ENCODE peak calls at places on chromosomes 3 and 15, in ten cellular contexts. One of them, this sample, is unnamed.

GRCh38 chr3:175431396-175431795 is 572.3 kb downstream of the NAALADL2 start:
- DNase-seq in colonic mucosa: peak
- DNase-seq in HFF-Myc: no peak
- DNase-seq in mucosa of descending colon: peak
- DNase-seq in tibial artery: no peak
- DNase-seq in bronchial epithelial cell: no peak
- DNase-seq in fibroblast of pulmonary artery: peak
- DNase-seq in astrocyte of the spinal cord: peak
- DNase-seq in fibroblast of villous mesenchyme: peak
- DNase-seq in GM13977: no peak
- DNase-seq in this sample: no peak

GRCh38 chr3:78728406-78729145 is 1039.2 kb downstream of the ROBO1 start:
- DNase-seq in mucosa of descending colon: peak
- DNase-seq in colonic mucosa: peak
- DNase-seq in HFF-Myc: peak
- DNase-seq in tibial artery: peak
- DNase-seq in bronchial epithelial cell: peak
- DNase-seq in astrocyte of the spinal cord: peak
- DNase-seq in GM13977: no peak
- DNase-seq in fibroblast of pulmonary artery: peak
- DNase-seq in fibroblast of villous mesenchyme: peak
- DNase-seq in this sample: no peak

GRCh38 chr3:78497025-78497424 is 1270.8 kb downstream of the ROBO1 start:
- DNase-seq in fibroblast of pulmonary artery: no peak
- DNase-seq in HFF-Myc: no peak
- DNase-seq in GM13977: no peak
- DNase-seq in bronchial epithelial cell: no peak
- DNase-seq in fibroblast of villous mesenchyme: no peak
- DNase-seq in tibial artery: no peak
- DNase-seq in astrocyte of the spinal cord: no peak
- DNase-seq in colonic mucosa: no peak
- DNase-seq in mucosa of descending colon: no peak
- DNase-seq in this sample: no peak

GRCh38 chr3:31981206-31982181 is at the start of the genes OSBPL10 and ZNF860:
- DNase-seq in HFF-Myc: peak
- DNase-seq in bronchial epithelial cell: peak
- DNase-seq in tibial artery: peak
- DNase-seq in GM13977: peak
- DNase-seq in colonic mucosa: peak
- DNase-seq in fibroblast of pulmonary artery: peak
- DNase-seq in fibroblast of villous mesenchyme: peak
- DNase-seq in astrocyte of the spinal cord: peak
- DNase-seq in mucosa of descending colon: peak
- DNase-seq in this sample: peak

GRCh38 chr15:68524753-68525584 is 53.8 kb upstream of the CORO2B start:
- DNase-seq in astrocyte of the spinal cord: peak
- DNase-seq in colonic mucosa: no peak
- DNase-seq in bronchial epithelial cell: no peak
- DNase-seq in tibial artery: no peak
- DNase-seq in fibroblast of villous mesenchyme: peak
- DNase-seq in mucosa of descending colon: no peak
- DNase-seq in HFF-Myc: no peak
- DNase-seq in GM13977: no peak
- DNase-seq in fibroblast of pulmonary artery: peak
- DNase-seq in this sample: no peak

GRCh38 chr3:3665546-3665945 is 133.7 kb upstream of the LRRN1 start:
- DNase-seq in astrocyte of the spinal cord: peak
- DNase-seq in fibroblast of pulmonary artery: no peak
- DNase-seq in mucosa of descending colon: no peak
- DNase-seq in HFF-Myc: no peak
- DNase-seq in GM13977: no peak
- DNase-seq in tibial artery: no peak
- DNase-seq in fibroblast of villous mesenchyme: no peak
- DNase-seq in bronchial epithelial cell: peak
- DNase-seq in colonic mucosa: no peak
- DNase-seq in this sample: no peak

GRCh38 chr3:24300949-24301348 is 193.7 kb downstream of the THRB start:
- DNase-seq in astrocyte of the spinal cord: no peak
- DNase-seq in bronchial epithelial cell: no peak
- DNase-seq in HFF-Myc: no peak
- DNase-seq in GM13977: no peak
- DNase-seq in fibroblast of pulmonary artery: no peak
- DNase-seq in mucosa of descending colon: no peak
- DNase-seq in fibroblast of villous mesenchyme: no peak
- DNase-seq in colonic mucosa: no peak
- DNase-seq in tibial artery: no peak
- DNase-seq in this sample: no peak

GRCh38 chr3:53023072-53023823 is 22.6 kb downstream of the SFMBT1 start:
- DNase-seq in mucosa of descending colon: no peak
- DNase-seq in tibial artery: no peak
- DNase-seq in astrocyte of the spinal cord: no peak
- DNase-seq in GM13977: no peak
- DNase-seq in fibroblast of villous mesenchyme: peak
- DNase-seq in HFF-Myc: no peak
- DNase-seq in bronchial epithelial cell: no peak
- DNase-seq in fibroblast of pulmonary artery: no peak
- DNase-seq in colonic mucosa: no peak
- DNase-seq in this sample: no peak

GRCh38 chr3:156819842-156820686 is 6.1 kb upstream of the LEKR1 start:
- DNase-seq in tibial artery: no peak
- DNase-seq in fibroblast of pulmonary artery: no peak
- DNase-seq in astrocyte of the spinal cord: peak
- DNase-seq in colonic mucosa: no peak
- DNase-seq in GM13977: no peak
- DNase-seq in bronchial epithelial cell: no peak
- DNase-seq in HFF-Myc: no peak
- DNase-seq in fibroblast of villous mesenchyme: peak
- DNase-seq in mucosa of descending colon: no peak
- DNase-seq in this sample: no peak

GRCh38 chr3:133274477-133274876 is 125.4 kb upstream of the BFSP2 start:
- DNase-seq in fibroblast of pulmonary artery: no peak
- DNase-seq in bronchial epithelial cell: no peak
- DNase-seq in colonic mucosa: no peak
- DNase-seq in mucosa of descending colon: no peak
- DNase-seq in fibroblast of villous mesenchyme: no peak
- DNase-seq in astrocyte of the spinal cord: no peak
- DNase-seq in HFF-Myc: no peak
- DNase-seq in GM13977: no peak
- DNase-seq in tibial artery: no peak
- DNase-seq in this sample: no peak
- TF ChIP-seq CTCF in fibroblast of pulmonary artery: no peak
- TF ChIP-seq CTCF in bronchial epithelial cell: no peak
- TF ChIP-seq CTCF in colonic mucosa: no peak
- TF ChIP-seq CTCF in mucosa of descending colon: no peak
- TF ChIP-seq CTCF in fibroblast of villous mesenchyme: no peak
- TF ChIP-seq CTCF in astrocyte of the spinal cord: no peak
- TF ChIP-seq CTCF in HFF-Myc: no peak
- TF ChIP-seq CTCF in GM13977: peak
- TF ChIP-seq CTCF in tibial artery: no peak
- TF ChIP-seq CTCF in this sample: no peak

DNA sequence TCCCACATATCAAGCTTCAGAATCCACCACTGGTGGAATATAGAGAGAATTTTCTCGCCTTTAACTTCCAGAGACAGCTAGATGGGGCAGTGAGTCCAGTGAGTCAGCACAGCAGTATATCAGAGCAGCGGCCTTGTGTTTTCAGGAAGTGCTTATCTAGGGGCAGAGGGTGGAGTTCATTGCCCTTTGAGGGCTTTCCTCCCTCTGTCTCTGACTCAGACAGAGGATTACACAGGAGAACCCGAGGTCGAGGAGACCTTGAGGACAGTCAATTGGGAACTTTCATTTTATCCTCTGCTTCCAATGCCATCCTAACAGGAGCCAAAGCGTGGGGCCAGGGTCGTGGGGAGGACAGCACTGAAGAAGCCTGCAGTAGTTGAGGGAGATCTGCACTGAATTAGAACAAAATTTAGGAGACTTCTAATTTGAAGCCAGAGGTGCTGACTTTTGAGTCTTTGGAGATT is 109.6 kb upstream of the UMPS start:
- DNase-seq in mucosa of descending colon: peak
- DNase-seq in GM13977: peak
- DNase-seq in colonic mucosa: peak
- DNase-seq in astrocyte of the spinal cord: no peak
- DNase-seq in tibial artery: peak
- DNase-seq in fibroblast of villous mesenchyme: peak
- DNase-seq in fibroblast of pulmonary artery: peak
- DNase-seq in HFF-Myc: no peak
- DNase-seq in bronchial epithelial cell: peak
- DNase-seq in this sample: peak
- TF ChIP-seq CTCF in mucosa of descending colon: no peak
- TF ChIP-seq CTCF in GM13977: peak
- TF ChIP-seq CTCF in colonic mucosa: peak
- TF ChIP-seq CTCF in astrocyte of the spinal cord: no peak
- TF ChIP-seq CTCF in tibial artery: no peak
- TF ChIP-seq CTCF in fibroblast of villous mesenchyme: peak
- TF ChIP-seq CTCF in fibroblast of pulmonary artery: peak
- TF ChIP-seq CTCF in HFF-Myc: no peak
- TF ChIP-seq CTCF in bronchial epithelial cell: no peak
- TF ChIP-seq CTCF in this sample: peak

GRCh38 chr3:10026084-10026890 is at the start of gene FANCD2:
- DNase-seq in fibroblast of pulmonary artery: peak
- DNase-seq in colonic mucosa: peak
- DNase-seq in mucosa of descending colon: peak
- DNase-seq in fibroblast of villous mesenchyme: peak
- DNase-seq in tibial artery: peak
- DNase-seq in HFF-Myc: no peak
- DNase-seq in astrocyte of the spinal cord: peak
- DNase-seq in bronchial epithelial cell: peak
- DNase-seq in GM13977: peak
- DNase-seq in this sample: peak
- TF ChIP-seq CTCF in fibroblast of pulmonary artery: no peak
- TF ChIP-seq CTCF in colonic mucosa: no peak
- TF ChIP-seq CTCF in mucosa of descending colon: no peak
- TF ChIP-seq CTCF in fibroblast of villous mesenchyme: no peak
- TF ChIP-seq CTCF in tibial artery: peak
- TF ChIP-seq CTCF in HFF-Myc: no peak
- TF ChIP-seq CTCF in astrocyte of the spinal cord: no peak
- TF ChIP-seq CTCF in bronchial epithelial cell: no peak
- TF ChIP-seq CTCF in GM13977: no peak
- TF ChIP-seq CTCF in this sample: no peak

GRCh38 chr3:185936814-185937688 is 763 bp downstream of the TRA2B start:
- DNase-seq in mucosa of descending colon: peak
- DNase-seq in astrocyte of the spinal cord: peak
- DNase-seq in fibroblast of villous mesenchyme: peak
- DNase-seq in bronchial epithelial cell: peak
- DNase-seq in HFF-Myc: peak
- DNase-seq in GM13977: peak
- DNase-seq in tibial artery: peak
- DNase-seq in fibroblast of pulmonary artery: peak
- DNase-seq in colonic mucosa: peak
- DNase-seq in this sample: peak

GRCh38 chr3:185934726-185935464 is 2.9 kb downstream of the TRA2B start:
- DNase-seq in HFF-Myc: no peak
- DNase-seq in GM13977: no peak
- DNase-seq in colonic mucosa: no peak
- DNase-seq in bronchial epithelial cell: no peak
- DNase-seq in mucosa of descending colon: no peak
- DNase-seq in fibroblast of pulmonary artery: no peak
- DNase-seq in fibroblast of villous mesenchyme: peak
- DNase-seq in tibial artery: no peak
- DNase-seq in astrocyte of the spinal cord: no peak
- DNase-seq in this sample: no peak

GRCh38 chr3:185935465-185936263 is 2.1 kb downstream of the TRA2B start:
- DNase-seq in HFF-Myc: no peak
- DNase-seq in GM13977: no peak
- DNase-seq in fibroblast of villous mesenchyme: peak
- DNase-seq in mucosa of descending colon: peak
- DNase-seq in colonic mucosa: peak
- DNase-seq in astrocyte of the spinal cord: no peak
- DNase-seq in bronchial epithelial cell: no peak
- DNase-seq in tibial artery: no peak
- DNase-seq in fibroblast of pulmonary artery: no peak
- DNase-seq in this sample: no peak

GRCh38 chr3:185939721-185940120 is 1.9 kb upstream of the TRA2B start:
- DNase-seq in colonic mucosa: no peak
- DNase-seq in GM13977: no peak
- DNase-seq in astrocyte of the spinal cord: no peak
- DNase-seq in fibroblast of pulmonary artery: no peak
- DNase-seq in mucosa of descending colon: no peak
- DNase-seq in tibial artery: no peak
- DNase-seq in HFF-Myc: no peak
- DNase-seq in bronchial epithelial cell: peak
- DNase-seq in fibroblast of villous mesenchyme: no peak
- DNase-seq in this sample: no peak

DNA sequence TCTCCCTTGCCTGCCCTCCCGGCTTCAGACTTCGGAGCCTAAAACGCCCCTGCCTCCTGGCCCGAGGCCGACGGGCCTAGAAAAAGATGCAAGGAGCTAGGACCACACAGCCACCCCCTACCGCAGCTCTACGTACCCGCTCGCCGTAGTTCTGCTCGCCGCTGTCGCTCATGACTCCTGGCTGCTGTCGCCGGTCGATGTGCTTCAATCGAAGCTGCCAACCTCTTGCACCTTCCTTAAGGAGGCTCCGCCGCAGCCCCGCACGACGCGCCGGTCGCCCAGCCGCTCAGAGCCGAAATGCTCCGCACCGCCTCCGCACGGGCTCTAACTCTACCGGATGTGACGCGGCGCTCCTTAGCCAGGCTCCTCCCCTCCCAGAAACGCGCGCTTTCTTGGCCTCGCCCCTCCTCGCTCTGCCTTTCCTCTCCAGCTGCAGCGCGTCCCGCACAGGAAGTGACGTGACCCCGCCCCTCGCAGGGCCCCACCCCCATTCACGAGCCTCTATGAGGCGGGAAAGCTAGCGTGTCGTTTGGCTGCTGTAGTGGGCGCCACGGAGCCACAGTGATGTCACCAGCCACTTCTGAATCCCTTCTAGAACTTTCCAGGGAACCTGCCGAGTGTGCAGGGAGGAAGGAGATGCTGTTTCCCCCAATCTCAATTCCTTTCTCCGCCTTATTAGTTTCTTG is at the start of gene TRA2B:
- DNase-seq in fibroblast of pulmonary artery: peak
- DNase-seq in colonic mucosa: peak
- DNase-seq in fibroblast of villous mesenchyme: peak
- DNase-seq in astrocyte of the spinal cord: peak
- DNase-seq in HFF-Myc: peak
- DNase-seq in bronchial epithelial cell: peak
- DNase-seq in mucosa of descending colon: peak
- DNase-seq in tibial artery: peak
- DNase-seq in GM13977: peak
- DNase-seq in this sample: peak
- TF ChIP-seq CTCF in fibroblast of pulmonary artery: peak
- TF ChIP-seq CTCF in colonic mucosa: no peak
- TF ChIP-seq CTCF in fibroblast of villous mesenchyme: peak
- TF ChIP-seq CTCF in astrocyte of the spinal cord: no peak
- TF ChIP-seq CTCF in HFF-Myc: no peak
- TF ChIP-seq CTCF in bronchial epithelial cell: peak
- TF ChIP-seq CTCF in mucosa of descending colon: peak
- TF ChIP-seq CTCF in tibial artery: peak
- TF ChIP-seq CTCF in GM13977: peak
- TF ChIP-seq CTCF in this sample: no peak

This sample was measured in GM13976.